ENCODE peak calls at places on chromosomes 6 and 20, in five cellular contexts. One of them, this sample, is unnamed.

GRCh38 chr6:88302769-88303230 is 136.7 kb upstream of the CNR1 start:
- DNase-seq in stimulated activated CD4-positive, alpha-beta T cell treated with anti-CD3 and anti-CD28 coated beads, Interleukin-1b, Interleukin-23, amount 100 ng/mL, for 1 hour: no peak
- DNase-seq in NCI-H1417: peak
- DNase-seq in AG10803: no peak
- DNase-seq in left ventricle myocardium inferior: no peak
- DNase-seq in this sample: peak

GRCh38 chr6:142014515-142014914 is 118.2 kb upstream of the GJE1 start:
- DNase-seq in NCI-H1417: peak
- DNase-seq in stimulated activated CD4-positive, alpha-beta T cell treated with anti-CD3 and anti-CD28 coated beads, Interleukin-1b, Interleukin-23, amount 100 ng/mL, for 1 hour: no peak
- DNase-seq in AG10803: peak
- DNase-seq in left ventricle myocardium inferior: no peak
- DNase-seq in this sample: peak

GRCh38 chr6:143700684-143701342 is 23.0 kb downstream of the PHACTR2 start:
- DNase-seq in NCI-H1417: no peak
- DNase-seq in AG10803: peak
- DNase-seq in left ventricle myocardium inferior: no peak
- DNase-seq in stimulated activated CD4-positive, alpha-beta T cell treated with anti-CD3 and anti-CD28 coated beads, Interleukin-1b, Interleukin-23, amount 100 ng/mL, for 1 hour: no peak
- DNase-seq in this sample: peak

GRCh38 chr6:158666637-158667359 is 16.9 kb downstream of the SYTL3 start:
- DNase-seq in NCI-H1417: no peak
- DNase-seq in stimulated activated CD4-positive, alpha-beta T cell treated with anti-CD3 and anti-CD28 coated beads, Interleukin-1b, Interleukin-23, amount 100 ng/mL, for 1 hour: no peak
- DNase-seq in AG10803: peak
- DNase-seq in left ventricle myocardium inferior: no peak
- DNase-seq in this sample: peak

GRCh38 chr6:169340395-169340794 is 86.7 kb upstream of the THBS2 start:
- DNase-seq in left ventricle myocardium inferior: no peak
- DNase-seq in NCI-H1417: no peak
- DNase-seq in AG10803: peak
- DNase-seq in stimulated activated CD4-positive, alpha-beta T cell treated with anti-CD3 and anti-CD28 coated beads, Interleukin-1b, Interleukin-23, amount 100 ng/mL, for 1 hour: no peak
- DNase-seq in this sample: no peak

GRCh38 chr6:80771941-80772340 is 665.5 kb downstream of the BCKDHB start:
- DNase-seq in left ventricle myocardium inferior: no peak
- DNase-seq in AG10803: peak
- DNase-seq in stimulated activated CD4-positive, alpha-beta T cell treated with anti-CD3 and anti-CD28 coated beads, Interleukin-1b, Interleukin-23, amount 100 ng/mL, for 1 hour: no peak
- DNase-seq in NCI-H1417: no peak
- DNase-seq in this sample: no peak

GRCh38 chr6:127518710-127519468 is at the start of gene MTCL3:
- DNase-seq in NCI-H1417: peak
- DNase-seq in left ventricle myocardium inferior: peak
- DNase-seq in stimulated activated CD4-positive, alpha-beta T cell treated with anti-CD3 and anti-CD28 coated beads, Interleukin-1b, Interleukin-23, amount 100 ng/mL, for 1 hour: peak
- DNase-seq in AG10803: peak
- DNase-seq in this sample: peak

GRCh38 chr6:150006961-150007464 is 18.3 kb downstream of the RAET1L start:
- DNase-seq in AG10803: no peak
- DNase-seq in NCI-H1417: peak
- DNase-seq in left ventricle myocardium inferior: no peak
- DNase-seq in stimulated activated CD4-positive, alpha-beta T cell treated with anti-CD3 and anti-CD28 coated beads, Interleukin-1b, Interleukin-23, amount 100 ng/mL, for 1 hour: no peak
- DNase-seq in this sample: peak

GRCh38 chr6:31652925-31653724 is 664 bp upstream of the BAG6 start:
- DNase-seq in left ventricle myocardium inferior: peak
- DNase-seq in AG10803: no peak
- DNase-seq in NCI-H1417: no peak
- DNase-seq in stimulated activated CD4-positive, alpha-beta T cell treated with anti-CD3 and anti-CD28 coated beads, Interleukin-1b, Interleukin-23, amount 100 ng/mL, for 1 hour: no peak
- DNase-seq in this sample: peak

GRCh38 chr6:18509871-18510643 is 122.9 kb downstream of the RNF144B start:
- DNase-seq in left ventricle myocardium inferior: no peak
- DNase-seq in AG10803: peak
- DNase-seq in stimulated activated CD4-positive, alpha-beta T cell treated with anti-CD3 and anti-CD28 coated beads, Interleukin-1b, Interleukin-23, amount 100 ng/mL, for 1 hour: no peak
- DNase-seq in NCI-H1417: no peak
- DNase-seq in this sample: no peak

GRCh38 chr6:143707702-143708101 is 29.9 kb downstream of the PHACTR2 start:
- DNase-seq in left ventricle myocardium inferior: no peak
- DNase-seq in AG10803: no peak
- DNase-seq in stimulated activated CD4-positive, alpha-beta T cell treated with anti-CD3 and anti-CD28 coated beads, Interleukin-1b, Interleukin-23, amount 100 ng/mL, for 1 hour: no peak
- DNase-seq in NCI-H1417: no peak
- DNase-seq in this sample: no peak

GRCh38 chr6:41358503-41358902 is 23.1 kb downstream of the NCR2 start:
- DNase-seq in NCI-H1417: no peak
- DNase-seq in stimulated activated CD4-positive, alpha-beta T cell treated with anti-CD3 and anti-CD28 coated beads, Interleukin-1b, Interleukin-23, amount 100 ng/mL, for 1 hour: no peak
- DNase-seq in left ventricle myocardium inferior: no peak
- DNase-seq in AG10803: no peak
- DNase-seq in this sample: no peak

GRCh38 chr6:26440977-26441358 is 664 bp downstream of the BTN3A3 start:
- DNase-seq in stimulated activated CD4-positive, alpha-beta T cell treated with anti-CD3 and anti-CD28 coated beads, Interleukin-1b, Interleukin-23, amount 100 ng/mL, for 1 hour: no peak
- DNase-seq in AG10803: no peak
- DNase-seq in NCI-H1417: peak
- DNase-seq in left ventricle myocardium inferior: no peak
- DNase-seq in this sample: no peak

GRCh38 chr6:137188855-137189254 is 15.4 kb upstream of the IL22RA2 start:
- DNase-seq in left ventricle myocardium inferior: no peak
- DNase-seq in NCI-H1417: peak
- DNase-seq in stimulated activated CD4-positive, alpha-beta T cell treated with anti-CD3 and anti-CD28 coated beads, Interleukin-1b, Interleukin-23, amount 100 ng/mL, for 1 hour: no peak
- DNase-seq in AG10803: no peak
- DNase-seq in this sample: peak

GRCh38 chr6:26020983-26021349 is 58.4 kb downstream of the TRIM38 start:
- DNase-seq in left ventricle myocardium inferior: peak
- DNase-seq in AG10803: peak
- DNase-seq in NCI-H1417: peak
- DNase-seq in stimulated activated CD4-positive, alpha-beta T cell treated with anti-CD3 and anti-CD28 coated beads, Interleukin-1b, Interleukin-23, amount 100 ng/mL, for 1 hour: no peak
- DNase-seq in this sample: peak

GRCh38 chr6:168479421-168479820 is 38.4 kb downstream of the SMOC2 start:
- DNase-seq in AG10803: no peak
- DNase-seq in stimulated activated CD4-positive, alpha-beta T cell treated with anti-CD3 and anti-CD28 coated beads, Interleukin-1b, Interleukin-23, amount 100 ng/mL, for 1 hour: no peak
- DNase-seq in NCI-H1417: no peak
- DNase-seq in left ventricle myocardium inferior: no peak
- DNase-seq in this sample: no peak

GRCh38 chr6:69265706-69266105 is 531.1 kb downstream of the LMBRD1 start:
- DNase-seq in stimulated activated CD4-positive, alpha-beta T cell treated with anti-CD3 and anti-CD28 coated beads, Interleukin-1b, Interleukin-23, amount 100 ng/mL, for 1 hour: no peak
- DNase-seq in left ventricle myocardium inferior: no peak
- DNase-seq in AG10803: no peak
- DNase-seq in NCI-H1417: peak
- DNase-seq in this sample: no peak

GRCh38 chr20:41726727-41727126 is 108.5 kb upstream of the CHD6 start:
- DNase-seq in AG10803: no peak
- DNase-seq in NCI-H1417: no peak
- DNase-seq in stimulated activated CD4-positive, alpha-beta T cell treated with anti-CD3 and anti-CD28 coated beads, Interleukin-1b, Interleukin-23, amount 100 ng/mL, for 1 hour: no peak
- DNase-seq in left ventricle myocardium inferior: no peak
- DNase-seq in this sample: no peak

GRCh38 chr20:328596-329324 is 3.4 kb downstream of the SOX12 start:
- DNase-seq in AG10803: no peak
- DNase-seq in stimulated activated CD4-positive, alpha-beta T cell treated with anti-CD3 and anti-CD28 coated beads, Interleukin-1b, Interleukin-23, amount 100 ng/mL, for 1 hour: no peak
- DNase-seq in NCI-H1417: no peak
- DNase-seq in left ventricle myocardium inferior: no peak
- DNase-seq in this sample: no peak

GRCh38 chr6:164408868-164409267 is 900.5 kb downstream of the C6orf118 start:
- DNase-seq in left ventricle myocardium inferior: no peak
- DNase-seq in NCI-H1417: no peak
- DNase-seq in stimulated activated CD4-positive, alpha-beta T cell treated with anti-CD3 and anti-CD28 coated beads, Interleukin-1b, Interleukin-23, amount 100 ng/mL, for 1 hour: no peak
- DNase-seq in AG10803: no peak
- DNase-seq in this sample: no peak

GRCh38 chr20:62175711-62176110 is 7.1 kb upstream of the MTG2 start:
- DNase-seq in NCI-H1417: no peak
- DNase-seq in stimulated activated CD4-positive, alpha-beta T cell treated with anti-CD3 and anti-CD28 coated beads, Interleukin-1b, Interleukin-23, amount 100 ng/mL, for 1 hour: no peak
- DNase-seq in left ventricle myocardium inferior: no peak
- DNase-seq in AG10803: no peak
- DNase-seq in this sample: no peak

This sample was measured in NCI-H69.